ENCODE peak calls at places on chromosomes 13 and 19, in six cellular contexts. One of them, this sample, is unnamed.

GRCh38 chr13:72530471-72530870 is 197.0 kb downstream of the MZT1 start:
- DNase-seq in neural crest cell: no peak
- DNase-seq in BJ: no peak
- DNase-seq in tibial artery: no peak
- DNase-seq in lung: no peak
- DNase-seq in psoas muscle: no peak
- DNase-seq in this sample: no peak

GRCh38 chr13:98752111-98752941 is at the start of gene SLC15A1:
- DNase-seq in neural crest cell: peak; percentile 8
- DNase-seq in BJ: no peak
- DNase-seq in tibial artery: no peak
- DNase-seq in lung: no peak
- DNase-seq in psoas muscle: no peak
- DNase-seq in this sample: no peak

GRCh38 chr19:19110410-19111137 is 27.7 kb downstream of the TMEM161A start:
- DNase-seq in neural crest cell: peak; percentile 52
- DNase-seq in BJ: no peak
- DNase-seq in tibial artery: no peak
- DNase-seq in lung: no peak
- DNase-seq in psoas muscle: no peak
- DNase-seq in this sample: no peak

GRCh38 chr13:75151081-75151643 is 330.8 kb downstream of the TBC1D4 start:
- DNase-seq in neural crest cell: no peak
- DNase-seq in BJ: no peak
- DNase-seq in tibial artery: no peak
- DNase-seq in lung: no peak
- DNase-seq in psoas muscle: no peak
- DNase-seq in this sample: no peak

GRCh38 chr19:29873024-29873800 is 61.4 kb downstream of the CCNE1 start:
- DNase-seq in neural crest cell: peak; percentile 72
- DNase-seq in BJ: no peak
- DNase-seq in tibial artery: no peak
- DNase-seq in lung: peak; percentile 51
- DNase-seq in psoas muscle: peak; percentile 59
- DNase-seq in this sample: no peak

GRCh38 chr13:106182404-106182803 is 353.1 kb downstream of the EFNB2 start:
- DNase-seq in neural crest cell: no peak
- DNase-seq in BJ: peak; percentile 62
- DNase-seq in tibial artery: no peak
- DNase-seq in lung: no peak
- DNase-seq in psoas muscle: no peak
- DNase-seq in this sample: peak; percentile 18

GRCh38 chr19:30388327-30388726 is 16.1 kb downstream of the ZNF536 start:
- DNase-seq in neural crest cell: no peak
- DNase-seq in BJ: no peak
- DNase-seq in tibial artery: no peak
- DNase-seq in lung: peak; percentile 17
- DNase-seq in psoas muscle: no peak
- DNase-seq in this sample: no peak

GRCh38 chr13:19181621-19182485 is at the start of gene TUBA3C:
- DNase-seq in neural crest cell: no peak
- DNase-seq in BJ: no peak
- DNase-seq in tibial artery: no peak
- DNase-seq in lung: peak; percentile 19
- DNase-seq in psoas muscle: no peak
- DNase-seq in this sample: no peak

GRCh38 chr13:112198611-112199010 is 131.7 kb downstream of the SOX1 start:
- DNase-seq in neural crest cell: no peak
- DNase-seq in BJ: no peak
- DNase-seq in tibial artery: no peak
- DNase-seq in lung: no peak
- DNase-seq in psoas muscle: no peak
- DNase-seq in this sample: no peak

GRCh38 chr13:50914848-50915247 is 5.3 kb downstream of the RNASEH2B start:
- DNase-seq in neural crest cell: no peak
- DNase-seq in BJ: no peak
- DNase-seq in tibial artery: no peak
- DNase-seq in lung: no peak
- DNase-seq in psoas muscle: no peak
- DNase-seq in this sample: no peak

GRCh38 chr13:30908416-30908980 is 2.4 kb downstream of the MEDAG start:
- DNase-seq in neural crest cell: no peak
- DNase-seq in BJ: no peak
- DNase-seq in tibial artery: peak; percentile 88
- DNase-seq in lung: no peak
- DNase-seq in psoas muscle: no peak
- DNase-seq in this sample: peak; percentile 18

GRCh38 chr13:23763328-23763727 is 125.9 kb downstream of the MIPEP start:
- DNase-seq in neural crest cell: no peak
- DNase-seq in BJ: no peak
- DNase-seq in tibial artery: no peak
- DNase-seq in lung: no peak
- DNase-seq in psoas muscle: no peak
- DNase-seq in this sample: no peak

GRCh38 chr13:99063952-99064351 is 86.1 kb upstream of the DOCK9 start:
- DNase-seq in neural crest cell: no peak
- DNase-seq in BJ: no peak
- DNase-seq in tibial artery: no peak
- DNase-seq in lung: no peak
- DNase-seq in psoas muscle: no peak
- DNase-seq in this sample: no peak

GRCh38 chr19:8512115-8512967 is 1.6 kb downstream of the ZNF414 start:
- DNase-seq in neural crest cell: no peak
- DNase-seq in BJ: no peak
- DNase-seq in tibial artery: no peak
- DNase-seq in lung: no peak
- DNase-seq in psoas muscle: no peak
- DNase-seq in this sample: no peak

GRCh38 chr13:64633948-64634347 is 2596.2 kb downstream of the PCDH9 start:
- DNase-seq in neural crest cell: no peak
- DNase-seq in BJ: no peak
- DNase-seq in tibial artery: no peak
- DNase-seq in lung: no peak
- DNase-seq in psoas muscle: no peak
- DNase-seq in this sample: no peak

GRCh38 chr13:43303040-43303729 is 279.8 kb downstream of the DNAJC15 start:
- DNase-seq in neural crest cell: peak; percentile 28
- DNase-seq in BJ: no peak
- DNase-seq in tibial artery: peak; percentile 70
- DNase-seq in lung: peak; percentile 34
- DNase-seq in psoas muscle: peak; percentile 41
- DNase-seq in this sample: peak; percentile 48

GRCh38 chr13:92727118-92727517 is 499.5 kb upstream of the GPC6 start:
- DNase-seq in neural crest cell: no peak
- DNase-seq in BJ: no peak
- DNase-seq in tibial artery: no peak
- DNase-seq in lung: no peak
- DNase-seq in psoas muscle: no peak
- DNase-seq in this sample: no peak

GRCh38 chr13:108985166-108985565 is 355.8 kb downstream of the MYO16 start:
- DNase-seq in neural crest cell: no peak
- DNase-seq in BJ: no peak
- DNase-seq in tibial artery: no peak
- DNase-seq in lung: no peak
- DNase-seq in psoas muscle: no peak
- DNase-seq in this sample: peak; percentile 24

GRCh38 chr13:112710855-112711527 is 21.2 kb downstream of the ATP11A start:
- DNase-seq in neural crest cell: no peak
- DNase-seq in BJ: no peak
- DNase-seq in tibial artery: peak; percentile 60
- DNase-seq in lung: no peak
- DNase-seq in psoas muscle: peak; percentile 42
- DNase-seq in this sample: no peak

GRCh38 chr19:15304140-15304705 is 28.1 kb downstream of the BRD4 start:
- DNase-seq in neural crest cell: no peak
- DNase-seq in BJ: no peak
- DNase-seq in tibial artery: no peak
- DNase-seq in lung: no peak
- DNase-seq in psoas muscle: no peak
- DNase-seq in this sample: no peak

GRCh38 chr19:8251025-8251472 is 41.9 kb downstream of the CERS4 start:
- DNase-seq in neural crest cell: no peak
- DNase-seq in BJ: no peak
- DNase-seq in tibial artery: peak; percentile 88
- DNase-seq in lung: peak; percentile 87
- DNase-seq in psoas muscle: peak; percentile 86
- DNase-seq in this sample: no peak

GRCh38 chr19:35348909-35349611 is 1.4 kb downstream of the FFAR1 start:
- DNase-seq in neural crest cell: no peak
- DNase-seq in BJ: no peak
- DNase-seq in tibial artery: peak; percentile 40
- DNase-seq in lung: no peak
- DNase-seq in psoas muscle: no peak
- DNase-seq in this sample: no peak

GRCh38 chr13:60384911-60385310 is 12.1 kb upstream of the TDRD3 start:
- DNase-seq in neural crest cell: no peak
- DNase-seq in BJ: no peak
- DNase-seq in tibial artery: no peak
- DNase-seq in lung: no peak
- DNase-seq in psoas muscle: no peak
- DNase-seq in this sample: no peak

DNA sequence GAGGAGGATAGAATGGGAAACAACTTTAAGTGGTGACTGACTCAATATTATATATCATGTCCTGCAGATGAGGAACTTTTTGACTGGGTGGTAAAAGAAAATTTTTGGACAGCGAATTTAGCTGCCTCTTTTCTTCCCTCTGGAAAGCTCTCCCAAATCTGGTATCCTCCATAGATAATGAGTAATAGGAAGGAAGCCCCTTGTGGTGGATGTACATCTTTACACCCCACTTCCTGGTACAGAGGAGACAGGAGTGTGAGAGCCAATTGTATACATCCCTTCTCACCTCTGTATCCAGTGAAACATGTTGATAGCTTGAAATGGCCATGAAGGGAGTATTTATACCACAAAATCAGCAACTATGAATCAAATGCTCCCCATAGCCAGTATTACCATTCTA is 17.2 kb upstream of the TDRD3 start:
- DNase-seq in neural crest cell: no peak
- DNase-seq in BJ: no peak
- DNase-seq in tibial artery: no peak
- DNase-seq in lung: no peak
- DNase-seq in psoas muscle: no peak
- DNase-seq in this sample: no peak
- TF ChIP-seq CTCF in neural crest cell: peak; percentile 28
- TF ChIP-seq CTCF in BJ: peak; percentile 10
- TF ChIP-seq CTCF in tibial artery: no peak
- TF ChIP-seq CTCF in lung: no peak
- TF ChIP-seq CTCF in psoas muscle: no peak
- TF ChIP-seq CTCF in this sample: no peak

GRCh38 chr13:110492299-110493160 is 69.0 kb downstream of the RAB20 start:
- DNase-seq in neural crest cell: no peak
- DNase-seq in BJ: no peak
- DNase-seq in tibial artery: no peak
- DNase-seq in lung: no peak
- DNase-seq in psoas muscle: no peak
- DNase-seq in this sample: no peak

GRCh38 chr13:110491869-110492268 is 69.7 kb downstream of the RAB20 start:
- DNase-seq in neural crest cell: no peak
- DNase-seq in BJ: no peak
- DNase-seq in tibial artery: no peak
- DNase-seq in lung: no peak
- DNase-seq in psoas muscle: no peak
- DNase-seq in this sample: no peak

GRCh38 chr13:110495376-110495775 is 66.1 kb downstream of the RAB20 start:
- DNase-seq in neural crest cell: no peak
- DNase-seq in BJ: no peak
- DNase-seq in tibial artery: no peak
- DNase-seq in lung: no peak
- DNase-seq in psoas muscle: no peak
- DNase-seq in this sample: no peak

GRCh38 chr13:110493161-110493593 is 68.3 kb downstream of the RAB20 start:
- DNase-seq in neural crest cell: no peak
- DNase-seq in BJ: no peak
- DNase-seq in tibial artery: no peak
- DNase-seq in lung: no peak
- DNase-seq in psoas muscle: no peak
- DNase-seq in this sample: no peak

DNA sequence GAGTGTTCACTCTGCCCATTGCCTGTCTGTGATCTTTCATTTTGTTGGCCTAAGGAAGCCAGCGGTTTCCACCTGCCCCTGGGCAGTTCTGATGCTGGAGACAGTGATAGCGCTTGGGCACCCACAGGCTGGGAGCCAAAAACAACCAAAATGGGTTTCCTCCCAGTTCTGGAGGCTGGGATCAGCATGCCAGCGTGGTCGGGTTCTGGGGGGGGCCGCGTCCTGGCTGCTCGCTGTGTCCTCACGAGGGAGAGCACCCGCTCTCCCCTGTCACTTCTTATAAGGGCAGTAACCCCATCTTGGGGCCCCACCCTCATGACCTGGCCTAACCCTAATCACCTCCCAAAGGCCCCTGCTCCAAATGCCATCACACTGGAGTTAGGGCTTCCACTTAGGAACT is 67.9 kb downstream of the RAB20 start:
- DNase-seq in neural crest cell: no peak
- DNase-seq in BJ: no peak
- DNase-seq in tibial artery: no peak
- DNase-seq in lung: no peak
- DNase-seq in psoas muscle: no peak
- DNase-seq in this sample: no peak
- TF ChIP-seq CTCF in neural crest cell: no peak
- TF ChIP-seq CTCF in BJ: no peak
- TF ChIP-seq CTCF in tibial artery: no peak
- TF ChIP-seq CTCF in lung: no peak
- TF ChIP-seq CTCF in psoas muscle: no peak
- TF ChIP-seq CTCF in this sample: no peak

GRCh38 chr13:65825039-65825438 is 1405.1 kb downstream of the PCDH9 start:
- DNase-seq in neural crest cell: no peak
- DNase-seq in BJ: peak; percentile 2
- DNase-seq in tibial artery: no peak
- DNase-seq in lung: no peak
- DNase-seq in psoas muscle: no peak
- DNase-seq in this sample: no peak
- TF ChIP-seq CTCF in neural crest cell: no peak
- TF ChIP-seq CTCF in BJ: no peak
- TF ChIP-seq CTCF in tibial artery: no peak
- TF ChIP-seq CTCF in lung: no peak
- TF ChIP-seq CTCF in psoas muscle: no peak
- TF ChIP-seq CTCF in this sample: no peak

GRCh38 chr19:1745589-1746031 is 7.7 kb upstream of the ONECUT3 start:
- DNase-seq in neural crest cell: no peak
- DNase-seq in BJ: no peak
- DNase-seq in tibial artery: no peak
- DNase-seq in lung: no peak
- DNase-seq in psoas muscle: no peak
- DNase-seq in this sample: no peak

GRCh38 chr19:1748115-1748702 is 5.1 kb upstream of the ONECUT3 start:
- DNase-seq in neural crest cell: no peak
- DNase-seq in BJ: no peak
- DNase-seq in tibial artery: no peak
- DNase-seq in lung: no peak
- DNase-seq in psoas muscle: no peak
- DNase-seq in this sample: no peak

GRCh38 chr19:1747285-1748114 is 5.8 kb upstream of the ONECUT3 start:
- DNase-seq in neural crest cell: no peak
- DNase-seq in BJ: peak; percentile 19
- DNase-seq in tibial artery: no peak
- DNase-seq in lung: no peak
- DNase-seq in psoas muscle: no peak
- DNase-seq in this sample: no peak

GRCh38 chr19:1744822-1745563 is 8.3 kb upstream of the ONECUT3 start:
- DNase-seq in neural crest cell: no peak
- DNase-seq in BJ: no peak
- DNase-seq in tibial artery: no peak
- DNase-seq in lung: no peak
- DNase-seq in psoas muscle: no peak
- DNase-seq in this sample: no peak

GRCh38 chr19:1746401-1747284 is 6.7 kb upstream of the ONECUT3 start:
- DNase-seq in neural crest cell: no peak
- DNase-seq in BJ: no peak
- DNase-seq in tibial artery: no peak
- DNase-seq in lung: no peak
- DNase-seq in psoas muscle: no peak
- DNase-seq in this sample: no peak
- TF ChIP-seq CTCF in neural crest cell: no peak
- TF ChIP-seq CTCF in BJ: no peak
- TF ChIP-seq CTCF in tibial artery: no peak
- TF ChIP-seq CTCF in lung: no peak
- TF ChIP-seq CTCF in psoas muscle: no peak
- TF ChIP-seq CTCF in this sample: no peak

This sample was measured in AG09319.